ENCODE peak calls at places on chromosomes 11 and 22, in six cellular contexts. C, T, M, B, H and J are unnamed samples.

GRCh38 chr22:50564289-50564688 is 1.6 kb upstream of the SYCE3 start:
- DNase-seq in C (no peak), M (no peak), T (no peak), B (no peak), H (no peak), J (no peak)

GRCh38 chr22:49367016-49367697 is 460.5 kb downstream of the BRD1 start:
- DNase-seq in B (no peak), M (no peak), H (no peak), T (no peak), C (no peak), J (no peak)

GRCh38 chr22:46046299-46046685 is 69.3 kb upstream of the WNT7B start:
- DNase-seq in C (no peak), B (no peak), T (no peak), M (no peak), H (no peak), J (no peak)

GRCh38 chr11:130188047-130188446 is 28.5 kb downstream of the ST14 start:
- DNase-seq in B (no peak), M (no peak), C (no peak), H (no peak), T (no peak), J (no peak)

GRCh38 chr11:62770778-62771143 is 435 bp upstream of the TAF6L start:
- DNase-seq in B (peak; percentile 33), M (no peak), C (no peak), T (peak; percentile 37), H (no peak), J (no peak)

GRCh38 chr22:36221799-36222751 is 17.3 kb downstream of the APOL2 start:
- DNase-seq in M (no peak), B (no peak), C (no peak), H (peak; percentile 38), T (no peak), J (peak; percentile 46)

GRCh38 chr22:24433868-24434471 is 6.6 kb downstream of the ADORA2A start:
- DNase-seq in C (peak; percentile 24), M (peak; percentile 73), H (peak; percentile 37), B (no peak), T (no peak), J (peak; percentile 63)

GRCh38 chr11:73375830-73376167 is 400 bp upstream of the RELT start:
- DNase-seq in B (no peak), C (no peak), T (no peak), H (no peak), M (no peak), J (no peak)

GRCh38 chr22:26939466-26939865 is 282.1 kb downstream of the MIAT start:
- DNase-seq in M (no peak), B (no peak), H (no peak), C (no peak), T (no peak), J (no peak)

GRCh38 chr11:67381244-67381972 is 8.0 kb upstream of the CLCF1 start:
- DNase-seq in B (no peak), C (no peak), M (no peak), T (no peak), H (no peak), J (no peak)

GRCh38 chr11:57237204-57237681 is at the start of gene APLNR:
- DNase-seq in M (no peak), T (peak; percentile 49), B (no peak), C (no peak), H (no peak), J (no peak)

GRCh38 chr22:35044607-35045390 is 21.2 kb upstream of the ISX start:
- DNase-seq in B (no peak), M (no peak), C (no peak), T (no peak), H (no peak), J (no peak)

GRCh38 chr11:108967571-108967970 is 302.7 kb downstream of the DDX10 start:
- DNase-seq in H (no peak), C (no peak), B (no peak), M (no peak), T (no peak), J (no peak)

GRCh38 chr11:121763526-121763925 is 310.8 kb upstream of the SORL1-AS1 start:
- DNase-seq in B (no peak), M (no peak), C (no peak), T (no peak), H (no peak), J (no peak)

GRCh38 chr11:72263363-72263762 is 19.4 kb upstream of the PHOX2A start:
- DNase-seq in B (no peak), H (peak; percentile 74), T (peak; percentile 39), C (peak; percentile 60), M (peak; percentile 82), J (peak; percentile 83)

GRCh38 chr22:45645526-45646414 is 25.9 kb upstream of the ATXN10 start:
- DNase-seq in H (no peak), B (peak; percentile 35), M (peak; percentile 35), C (peak; percentile 39), T (no peak), J (peak; percentile 27)

GRCh38 chr11:133964946-133965632 is 8.3 kb upstream of the IGSF9B start:
- DNase-seq in H (peak; percentile 35), B (no peak), M (no peak), T (no peak), C (no peak), J (peak; percentile 19)

GRCh38 chr22:30944986-30945385 is 23.6 kb downstream of the MORC2 start:
- DNase-seq in C (no peak), B (no peak), M (no peak), H (no peak), T (no peak), J (no peak)

GRCh38 chr22:40194656-40195055 is 16.9 kb downstream of the TNRC6B start:
- DNase-seq in H (no peak), T (no peak), M (no peak), B (no peak), C (no peak), J (no peak)

GRCh38 chr11:75160328-75160757 is 9.4 kb downstream of the SLCO2B1 start:
- DNase-seq in B (no peak), T (no peak), H (no peak), M (no peak), C (no peak), J (no peak)

GRCh38 chr11:14656536-14657457 is 13.2 kb downstream of the PDE3B start:
- DNase-seq in C (no peak), T (no peak), M (no peak), H (no peak), B (no peak), J (no peak)

GRCh38 chr11:114057147-114057546 is 2.4 kb upstream of the ZBTB16 start:
- DNase-seq in T (no peak), C (no peak), M (no peak), H (no peak), B (no peak), J (no peak)

GRCh38 chr22:49976439-49977175 is 16.0 kb downstream of the PIM3 start:
- DNase-seq in B (peak; percentile 12), C (no peak), H (no peak), T (no peak), M (no peak), J (no peak)

GRCh38 chr11:114195981-114196731 is 100.0 kb upstream of the NNMT start:
- DNase-seq in C (no peak), B (no peak), H (peak; percentile 86), T (no peak), M (no peak), J (peak; percentile 52)

GRCh38 chr22:49788492-49788891 is 39.2 kb downstream of the BRD1 start:
- DNase-seq in H (no peak), T (no peak), B (peak; percentile 67), M (no peak), C (no peak), J (peak; percentile 30)

GRCh38 chr11:47924184-47924671 is 56.1 kb upstream of the PTPRJ start:
- DNase-seq in H (peak; percentile 63), M (peak; percentile 86), C (peak; percentile 82), T (no peak), B (no peak), J (peak; percentile 80)